ENCODE peak calls at places on chromosomes 13 and 19, in five cellular contexts. One of them, this sample, is unnamed.

GRCh38 chr19:33220115-33220514 is 5.5 kb downstream of the SLC7A10 start:
- DNase-seq in trophoblast cell: no peak
- DNase-seq in mesenchymal stem cell: no peak
- DNase-seq in H9: no peak
- DNase-seq in H1: no peak
- DNase-seq in this sample: no peak

GRCh38 chr19:41449865-41450178 is 6.9 kb downstream of the ERICH4 start:
- DNase-seq in trophoblast cell: no peak
- DNase-seq in mesenchymal stem cell: no peak
- DNase-seq in H9: no peak
- DNase-seq in H1: no peak
- DNase-seq in this sample: no peak

GRCh38 chr13:91329736-91330135 is 17.8 kb upstream of the MIR17HG start:
- DNase-seq in trophoblast cell: no peak
- DNase-seq in mesenchymal stem cell: no peak
- DNase-seq in H9: no peak
- DNase-seq in H1: no peak
- DNase-seq in this sample: no peak

GRCh38 chr19:41218615-41219507 is at the start of gene AXL:
- DNase-seq in trophoblast cell: no peak
- DNase-seq in mesenchymal stem cell: peak; percentile 97
- DNase-seq in H9: peak; percentile 91
- DNase-seq in H1: peak; percentile 78
- DNase-seq in this sample: peak; percentile 86

GRCh38 chr19:17405250-17406038 is at the start of gene BST2:
- DNase-seq in trophoblast cell: peak; percentile 53
- DNase-seq in mesenchymal stem cell: peak; percentile 90
- DNase-seq in H9: peak; percentile 64
- DNase-seq in H1: no peak
- DNase-seq in this sample: no peak

GRCh38 chr13:76361868-76362267 is 524.3 kb downstream of the KCTD12 start:
- DNase-seq in trophoblast cell: no peak
- DNase-seq in mesenchymal stem cell: no peak
- DNase-seq in H9: no peak
- DNase-seq in H1: no peak
- DNase-seq in this sample: no peak

GRCh38 chr19:20179946-20180345 is 12.9 kb downstream of the ZNF486 start:
- DNase-seq in trophoblast cell: no peak
- DNase-seq in mesenchymal stem cell: no peak
- DNase-seq in H9: no peak
- DNase-seq in H1: no peak
- DNase-seq in this sample: no peak

GRCh38 chr19:16514383-16515019 is 18.3 kb downstream of the C19orf44 start:
- DNase-seq in trophoblast cell: no peak
- DNase-seq in mesenchymal stem cell: no peak
- DNase-seq in H9: peak; percentile 58
- DNase-seq in H1: no peak
- DNase-seq in this sample: no peak

GRCh38 chr19:16213076-16213475 is 15.4 kb downstream of the AP1M1 start:
- DNase-seq in trophoblast cell: no peak
- DNase-seq in mesenchymal stem cell: no peak
- DNase-seq in H9: no peak
- DNase-seq in H1: no peak
- DNase-seq in this sample: no peak

DNA sequence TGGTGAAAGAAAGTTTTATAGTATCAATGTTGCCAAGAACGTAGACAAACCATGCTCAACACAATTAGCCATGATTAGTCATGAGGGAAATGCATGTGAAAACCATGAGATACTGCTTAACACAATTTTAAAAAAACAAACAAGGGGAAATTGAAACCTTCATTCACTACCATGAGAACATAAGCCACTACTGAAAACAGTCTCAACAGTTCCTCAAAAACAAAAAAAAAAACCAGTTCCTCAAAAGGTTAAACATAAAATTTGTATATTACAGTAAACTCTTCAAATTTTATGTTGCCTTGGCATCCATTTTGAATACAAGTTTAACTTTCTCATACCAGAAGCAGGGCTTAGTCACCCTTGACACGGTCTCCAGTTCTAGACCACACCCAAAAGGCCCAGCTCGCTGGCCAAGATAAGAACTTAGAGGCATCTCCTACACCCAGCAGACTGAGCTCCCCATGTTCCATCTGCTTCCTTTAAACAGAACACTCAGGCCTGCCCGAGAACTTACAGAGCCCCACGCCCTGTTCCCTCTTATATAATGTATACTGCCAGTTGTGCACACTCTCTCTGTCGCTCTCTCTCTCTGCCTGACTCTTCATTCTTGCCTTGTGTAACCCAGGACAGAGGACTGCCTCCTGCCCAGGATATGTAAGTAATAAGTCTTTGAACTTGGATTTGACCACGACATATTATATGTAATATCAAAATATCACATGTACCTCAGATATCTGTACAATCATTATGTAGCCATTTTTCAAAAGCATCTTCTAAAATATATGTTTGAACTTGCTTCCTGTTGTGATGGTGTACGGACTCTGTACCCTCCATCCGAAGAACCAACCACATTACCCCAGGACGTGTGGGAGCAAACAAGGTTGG is 67.4 kb downstream of the STK24 start:
- DNase-seq in trophoblast cell: peak; percentile 71
- DNase-seq in mesenchymal stem cell: peak; percentile 90
- DNase-seq in H9: no peak
- DNase-seq in H1: no peak
- DNase-seq in this sample: no peak
- H3K79me1 ChIP-seq in trophoblast cell: no peaks in the 10 kb centered on the region
- H3K79me1 ChIP-seq in mesenchymal stem cell: peaks cover 26% of the 10 kb centered on the region
- H3K79me1 ChIP-seq in H9: peaks cover 21% of the 10 kb centered on the region
- H3K79me1 ChIP-seq in H1: peaks cover 23% of the 10 kb centered on the region
- H3K79me1 ChIP-seq in this sample: peaks cover 8% of the 10 kb centered on the region

DNA sequence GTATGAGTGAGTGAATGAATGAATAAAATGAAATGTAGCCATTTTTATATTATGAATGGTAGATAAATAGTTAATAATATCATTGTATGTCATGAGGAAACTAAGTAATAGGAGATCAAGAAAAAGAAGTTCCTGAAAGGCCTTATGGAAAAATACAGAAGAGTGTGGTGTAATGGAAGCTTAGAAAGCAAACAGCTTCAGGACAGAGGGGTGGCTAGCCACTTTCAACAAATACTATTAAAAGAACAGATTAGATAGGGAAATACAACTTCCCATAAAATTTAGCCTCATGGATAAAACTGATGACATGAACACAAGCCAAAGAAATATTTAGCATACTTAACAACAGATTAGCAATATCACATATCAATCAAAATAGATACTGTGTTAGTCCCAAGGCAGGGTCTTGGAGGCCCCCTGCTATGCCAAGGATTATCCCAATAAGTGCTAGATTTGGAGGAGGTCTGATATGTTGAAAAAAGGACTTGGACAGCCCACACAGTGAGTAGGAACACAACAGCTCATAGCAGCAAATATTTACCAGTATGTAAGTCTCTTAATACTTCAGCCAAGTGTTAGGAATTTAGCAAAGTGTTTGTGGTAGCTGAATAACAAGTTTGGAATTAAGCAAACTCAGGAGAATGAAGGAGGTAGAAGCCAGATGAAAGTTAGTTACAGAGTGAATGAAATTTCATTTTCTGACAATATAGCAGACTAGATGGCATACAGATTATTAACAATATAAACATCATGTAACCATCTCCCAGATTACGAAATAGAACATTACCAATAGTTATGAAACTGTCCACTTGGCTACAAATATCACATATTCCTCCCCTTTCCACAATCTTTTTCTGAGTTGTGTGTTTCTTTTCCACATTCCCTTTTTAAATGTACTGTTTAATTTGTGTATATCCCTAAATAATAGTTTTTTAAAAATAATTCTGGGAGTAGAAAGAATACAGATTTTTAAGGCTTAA is 1632.0 kb downstream of the PCDH9 start:
- DNase-seq in trophoblast cell: peak; percentile 39
- DNase-seq in mesenchymal stem cell: peak; percentile 79
- DNase-seq in H9: no peak
- DNase-seq in H1: no peak
- DNase-seq in this sample: no peak
- H2BK12ac ChIP-seq in trophoblast cell: no peak overlapping the region
- H2BK12ac ChIP-seq in mesenchymal stem cell: no peak overlapping the region
- H2BK12ac ChIP-seq in H9: no peak overlapping the region
- H2BK12ac ChIP-seq in H1: no peak overlapping the region
- H2BK12ac ChIP-seq in this sample: no peak overlapping the region

DNA sequence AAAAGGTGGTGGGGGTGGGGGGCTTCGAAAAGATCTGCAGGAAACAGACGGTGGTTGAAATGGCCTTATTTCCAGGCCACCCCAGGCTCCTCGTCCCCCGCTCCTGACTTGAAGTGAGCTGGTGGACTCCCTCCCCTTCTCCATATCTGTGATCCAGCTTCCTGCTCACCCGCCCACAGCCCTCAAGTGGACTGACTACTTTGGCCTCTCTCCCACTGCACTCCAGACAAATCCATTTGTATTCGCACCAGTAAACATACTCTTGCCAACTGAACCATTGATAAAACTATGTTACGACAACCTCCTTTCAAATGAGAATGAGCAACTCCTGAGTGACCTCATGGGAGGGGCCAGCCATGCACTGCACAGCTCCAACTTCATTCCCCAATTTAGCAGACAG is 259.4 kb downstream of the COL4A1 start:
- DNase-seq in trophoblast cell: peak; percentile 9
- DNase-seq in mesenchymal stem cell: peak; percentile 81
- DNase-seq in H9: no peak
- DNase-seq in H1: no peak
- DNase-seq in this sample: no peak
- H3K4ac ChIP-seq in trophoblast cell: no peak overlapping the region
- H3K4ac ChIP-seq in mesenchymal stem cell: no peak overlapping the region
- H3K4ac ChIP-seq in H9: no peak overlapping the region
- H3K4ac ChIP-seq in H1: no peak overlapping the region
- H3K4ac ChIP-seq in this sample: no peak overlapping the region

GRCh38 chr13:22162889-22163288 is 492.0 kb downstream of the FGF9 start:
- DNase-seq in trophoblast cell: no peak
- DNase-seq in mesenchymal stem cell: peak; percentile 13
- DNase-seq in H9: no peak
- DNase-seq in H1: no peak
- DNase-seq in this sample: no peak

GRCh38 chr13:22161871-22162270 is 491.0 kb downstream of the FGF9 start:
- DNase-seq in trophoblast cell: no peak
- DNase-seq in mesenchymal stem cell: no peak
- DNase-seq in H9: no peak
- DNase-seq in H1: no peak
- DNase-seq in this sample: no peak
- H3K79me1 ChIP-seq in trophoblast cell: no peaks in the 10 kb centered on the region
- H3K79me1 ChIP-seq in mesenchymal stem cell: no peaks in the 10 kb centered on the region
- H3K79me1 ChIP-seq in H9: no peaks in the 10 kb centered on the region
- H3K79me1 ChIP-seq in H1: no peaks in the 10 kb centered on the region
- H3K79me1 ChIP-seq in this sample: no peaks in the 10 kb centered on the region

GRCh38 chr13:40961224-40961623 is 57.9 kb downstream of the ELF1 start:
- DNase-seq in trophoblast cell: no peak
- DNase-seq in mesenchymal stem cell: no peak
- DNase-seq in H9: no peak
- DNase-seq in H1: no peak
- DNase-seq in this sample: no peak
- H2BK12ac ChIP-seq in trophoblast cell: no peak overlapping the region
- H2BK12ac ChIP-seq in mesenchymal stem cell: no peak overlapping the region
- H2BK12ac ChIP-seq in H9: no peak overlapping the region
- H2BK12ac ChIP-seq in H1: no peak overlapping the region
- H2BK12ac ChIP-seq in this sample: no peak overlapping the region

DNA sequence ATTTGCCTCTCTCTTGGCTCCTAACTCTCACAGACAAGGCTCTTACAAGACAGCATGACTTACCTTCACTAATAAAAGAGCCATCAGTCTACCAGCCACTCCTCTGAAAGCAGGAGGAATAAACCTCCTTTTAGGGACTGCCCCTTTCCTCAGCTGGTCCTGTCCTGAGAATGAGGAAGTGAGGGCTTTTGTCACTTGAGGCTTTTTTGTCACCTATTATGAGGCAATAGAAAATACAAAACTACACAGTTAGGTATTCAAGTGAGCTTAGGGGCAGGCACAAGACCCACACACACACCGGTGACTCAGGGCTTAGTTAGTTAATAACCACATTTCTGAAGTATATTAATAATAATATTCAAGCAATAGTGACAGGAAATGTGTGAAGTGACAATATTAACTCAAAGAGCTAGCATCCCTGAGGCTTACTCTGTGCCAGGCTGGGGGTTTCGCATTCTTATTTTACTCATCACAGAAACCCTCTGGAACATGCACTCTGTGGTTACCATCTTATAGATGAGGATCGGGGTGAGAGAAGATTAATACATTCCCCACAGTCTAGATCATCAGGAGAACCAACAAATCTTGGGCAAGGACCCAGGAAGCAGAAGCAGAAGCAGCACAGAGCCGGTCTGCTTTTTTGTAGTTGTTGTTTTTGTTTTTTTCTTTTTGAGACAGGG is 379.9 kb downstream of the LIG4 start:
- DNase-seq in trophoblast cell: no peak
- DNase-seq in mesenchymal stem cell: peak; percentile 75
- DNase-seq in H9: no peak
- DNase-seq in H1: no peak
- DNase-seq in this sample: no peak
- H3K4ac ChIP-seq in trophoblast cell: no peak overlapping the region
- H3K4ac ChIP-seq in mesenchymal stem cell: no peak overlapping the region
- H3K4ac ChIP-seq in H9: no peak overlapping the region
- H3K4ac ChIP-seq in H1: no peak overlapping the region
- H3K4ac ChIP-seq in this sample: no peak overlapping the region

GRCh38 chr19:31304877-31305312 is 44.3 kb downstream of the TSHZ3 start:
- DNase-seq in trophoblast cell: peak; percentile 5
- DNase-seq in mesenchymal stem cell: no peak
- DNase-seq in H9: no peak
- DNase-seq in H1: no peak
- DNase-seq in this sample: no peak

GRCh38 chr19:31297991-31298390 is 51.2 kb downstream of the TSHZ3 start:
- DNase-seq in trophoblast cell: no peak
- DNase-seq in mesenchymal stem cell: no peak
- DNase-seq in H9: no peak
- DNase-seq in H1: no peak
- DNase-seq in this sample: no peak

GRCh38 chr19:31300406-31300805 is 48.8 kb downstream of the TSHZ3 start:
- DNase-seq in trophoblast cell: no peak
- DNase-seq in mesenchymal stem cell: no peak
- DNase-seq in H9: no peak
- DNase-seq in H1: no peak
- DNase-seq in this sample: no peak

GRCh38 chr19:31303262-31303815 is 45.9 kb downstream of the TSHZ3 start:
- DNase-seq in trophoblast cell: no peak
- DNase-seq in mesenchymal stem cell: no peak
- DNase-seq in H9: no peak
- DNase-seq in H1: no peak
- DNase-seq in this sample: no peak

DNA sequence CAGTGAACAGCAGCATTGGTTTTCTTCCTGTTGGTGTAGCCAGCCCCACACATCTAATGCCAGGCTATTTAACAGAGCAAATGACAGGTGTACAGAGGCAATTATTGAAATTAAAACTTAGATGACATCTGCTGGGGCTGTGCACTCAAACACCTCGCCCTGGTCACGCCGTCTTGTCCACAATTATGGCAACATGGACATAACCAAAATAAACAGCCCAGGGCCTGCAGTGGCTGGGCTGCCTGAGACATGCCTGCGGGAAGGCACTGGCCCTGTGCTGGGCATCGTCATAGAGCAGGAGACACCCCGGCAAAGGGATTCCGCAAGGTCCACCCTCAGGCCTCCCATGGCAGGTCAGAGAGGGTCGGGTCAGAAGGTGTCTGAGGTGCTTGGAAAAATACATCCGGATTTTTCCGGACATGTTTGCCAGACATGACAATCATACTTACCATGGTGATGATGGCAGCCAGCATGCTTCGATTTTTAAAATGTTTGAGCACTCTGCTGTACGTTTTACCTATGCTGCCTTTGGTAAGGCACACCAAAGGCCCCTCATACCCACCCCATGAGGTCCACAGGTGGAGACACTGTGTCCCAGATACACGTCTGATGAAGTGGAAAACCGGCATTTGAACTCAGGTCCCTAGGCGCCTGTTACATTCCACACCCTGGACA is 47.8 kb downstream of the TSHZ3 start:
- DNase-seq in trophoblast cell: peak; percentile 90
- DNase-seq in mesenchymal stem cell: no peak
- DNase-seq in H9: no peak
- DNase-seq in H1: no peak
- DNase-seq in this sample: no peak
- H3K79me1 ChIP-seq in trophoblast cell: no peaks in the 10 kb centered on the region
- H3K79me1 ChIP-seq in mesenchymal stem cell: peaks cover 39% of the 10 kb centered on the region
- H3K79me1 ChIP-seq in H9: no peaks in the 10 kb centered on the region
- H3K79me1 ChIP-seq in H1: peaks cover 8% of the 10 kb centered on the region
- H3K79me1 ChIP-seq in this sample: no peaks in the 10 kb centered on the region

This sample was measured in neuronal stem cell.